ENCODE peak calls at places on chromosomes 6 and 20, in seven cellular contexts. C, Z, N, K, M, X and J are unnamed samples.

GRCh38 chr6:3885262-3886036 is 36.3 kb downstream of the FAM50B start:
- DNase-seq in C (no peak), Z (no peak), N (peak; percentile 21), K (no peak), M (no peak), X (peak; percentile 22), J (no peak)

GRCh38 chr6:142187209-142187608 is 40.1 kb downstream of the VTA1 start:
- DNase-seq in C (no peak), Z (peak; percentile 67), N (peak; percentile 75), K (peak; percentile 36), M (no peak), X (no peak), J (no peak)

GRCh38 chr20:6626805-6627204 is 140.7 kb upstream of the BMP2 start:
- DNase-seq in C (no peak), Z (no peak), N (peak; percentile 33), K (no peak), M (no peak), X (no peak), J (no peak)

GRCh38 chr6:43115365-43115764 is 39.3 kb downstream of the PTK7 start:
- DNase-seq in C (no peak), Z (no peak), N (no peak), K (no peak), M (no peak), X (no peak), J (no peak)

GRCh38 chr6:143058987-143059386 is 1.7 kb upstream of the AIG1 start:
- DNase-seq in C (no peak), Z (no peak), N (peak; percentile 42), K (no peak), M (no peak), X (no peak), J (no peak)

GRCh38 chr6:52389626-52390360 is 27.8 kb downstream of the PAQR8 start:
- DNase-seq in C (peak; percentile 58), Z (peak; percentile 57), N (peak; percentile 44), K (peak; percentile 40), M (no peak), X (no peak), J (peak; percentile 84)

GRCh38 chr6:92777146-92777740 is 642.1 kb downstream of the EPHA7 start:
- DNase-seq in C (no peak), Z (no peak), N (peak; percentile 59), K (peak; percentile 40), M (no peak), X (no peak), J (peak; percentile 20)

GRCh38 chr6:109526905-109527628 is 44.0 kb upstream of the ZBTB24 start:
- DNase-seq in C (peak; percentile 15), Z (no peak), N (peak; percentile 84), K (peak; percentile 36), M (peak; percentile 61), X (no peak), J (peak; percentile 80)

GRCh38 chr6:11423072-11423471 is 114.5 kb upstream of the TMEM170B start:
- DNase-seq in C (no peak), Z (no peak), N (no peak), K (no peak), M (no peak), X (no peak), J (no peak)

GRCh38 chr6:81253821-81254220 is 498.7 kb downstream of the TENT5A start:
- DNase-seq in C (no peak), Z (no peak), N (no peak), K (no peak), M (no peak), X (no peak), J (no peak)

GRCh38 chr6:28727559-28728211 is 196.1 kb downstream of the TRIM27 start:
- DNase-seq in C (no peak), Z (no peak), N (no peak), K (no peak), M (no peak), X (no peak), J (no peak)

GRCh38 chr6:109321752-109322151 is 60.5 kb downstream of the CD164 start:
- DNase-seq in C (no peak), Z (no peak), N (no peak), K (no peak), M (no peak), X (no peak), J (no peak)

GRCh38 chr6:14524319-14524718 is 406.7 kb downstream of the CD83 start:
- DNase-seq in C (no peak), Z (no peak), N (no peak), K (no peak), M (no peak), X (no peak), J (no peak)

GRCh38 chr20:32325706-32326506 is 32.2 kb upstream of the ASXL1 start:
- DNase-seq in C (no peak), Z (no peak), N (peak; percentile 79), K (peak; percentile 65), M (no peak), X (no peak), J (no peak)

GRCh38 chr20:62104791-62105345 is 17.4 kb upstream of the LSM14B start:
- DNase-seq in C (no peak), Z (no peak), N (no peak), K (no peak), M (no peak), X (no peak), J (no peak)

GRCh38 chr6:21732731-21733130 is 139.2 kb downstream of the SOX4 start:
- DNase-seq in C (no peak), Z (no peak), N (no peak), K (no peak), M (no peak), X (no peak), J (no peak)

GRCh38 chr6:33213166-33213988 is 5.1 kb downstream of the RING1 start:
- DNase-seq in C (no peak), Z (peak; percentile 51), N (no peak), K (no peak), M (peak; percentile 75), X (peak; percentile 90), J (no peak)

GRCh38 chr6:14596410-14596809 is 478.8 kb downstream of the CD83 start:
- DNase-seq in C (no peak), Z (no peak), N (no peak), K (no peak), M (peak; percentile 39), X (no peak), J (peak; percentile 48)

GRCh38 chr20:41052742-41053419 is 24.3 kb downstream of the TOP1 start:
- DNase-seq in C (no peak), Z (no peak), N (no peak), K (no peak), M (no peak), X (no peak), J (no peak)

GRCh38 chr6:159451051-159451450 is 242.0 kb downstream of the SOD2 start:
- DNase-seq in C (no peak), Z (no peak), N (no peak), K (no peak), M (no peak), X (no peak), J (no peak)

GRCh38 chr6:71012871-71013456 is 56.1 kb upstream of the B3GAT2 start:
- DNase-seq in C (no peak), Z (no peak), N (peak; percentile 45), K (peak; percentile 50), M (no peak), X (no peak), J (peak; percentile 43)

GRCh38 chr20:57526067-57526884 is 1.3 kb upstream of the CTCFL start:
- DNase-seq in C (no peak), Z (no peak), N (no peak), K (no peak), M (no peak), X (no peak), J (peak; percentile 50)

GRCh38 chr6:43804550-43805223 is 34.7 kb downstream of the VEGFA start:
- DNase-seq in C (no peak), Z (no peak), N (no peak), K (no peak), M (no peak), X (no peak), J (no peak)

GRCh38 chr20:38114353-38114791 is 50.7 kb downstream of the TGM2 start:
- DNase-seq in C (no peak), Z (no peak), N (no peak), K (no peak), M (no peak), X (no peak), J (no peak)

GRCh38 chr6:2157441-2158127 is 87.8 kb downstream of the GMDS start:
- DNase-seq in C (no peak), Z (no peak), N (no peak), K (no peak), M (no peak), X (no peak), J (peak; percentile 81)

GRCh38 chr6:56724455-56724854 is 81.8 kb upstream of the DST start:
- DNase-seq in C (no peak), Z (no peak), N (no peak), K (no peak), M (no peak), X (no peak), J (no peak)

GRCh38 chr6:15960740-15961629 is 167.9 kb upstream of the MYLIP start:
- DNase-seq in C (no peak), Z (peak; percentile 21), N (no peak), K (no peak), M (no peak), X (no peak), J (no peak)

GRCh38 chr20:25437153-25437581 is 29.7 kb downstream of the GINS1 start:
- DNase-seq in C (no peak), Z (no peak), N (no peak), K (no peak), M (peak; percentile 46), X (no peak), J (no peak)

GRCh38 chr20:33944914-33945313 is 48.8 kb upstream of the RALY start:
- DNase-seq in C (no peak), Z (no peak), N (no peak), K (no peak), M (no peak), X (no peak), J (no peak)

GRCh38 chr6:25942561-25943147 is 12.2 kb upstream of the SLC17A2 start:
- DNase-seq in C (no peak), Z (no peak), N (peak; percentile 33), K (peak; percentile 1), M (no peak), X (no peak), J (peak; percentile 49)

GRCh38 chr20:51249215-51249614 is 226.3 kb upstream of the KCNG1 start:
- DNase-seq in C (no peak), Z (no peak), N (no peak), K (no peak), M (no peak), X (no peak), J (no peak)

GRCh38 chr20:2750343-2751251 is 49.8 kb downstream of the CPXM1 start:
- DNase-seq in C (no peak), Z (peak; percentile 45), N (no peak), K (no peak), M (peak; percentile 58), X (no peak), J (no peak)

GRCh38 chr20:50304883-50305635 is 114.4 kb downstream of the CEBPB start:
- DNase-seq in C (no peak), Z (peak; percentile 93), N (no peak), K (no peak), M (no peak), X (no peak), J (no peak)

GRCh38 chr20:6739406-6739805 is 28.1 kb upstream of the BMP2 start:
- DNase-seq in C (no peak), Z (no peak), N (no peak), K (no peak), M (no peak), X (no peak), J (no peak)

GRCh38 chr6:4819706-4820283 is 43.6 kb downstream of the CDYL start:
- DNase-seq in C (no peak), Z (no peak), N (no peak), K (no peak), M (no peak), X (no peak), J (no peak)

GRCh38 chr6:160141001-160141726 is 19.5 kb downstream of the SLC22A1 start:
- DNase-seq in C (no peak), Z (no peak), N (no peak), K (no peak), M (no peak), X (no peak), J (no peak)

GRCh38 chr20:37972256-37973058 is 60.8 kb downstream of the TTI1 start:
- DNase-seq in C (no peak), Z (no peak), N (no peak), K (no peak), M (no peak), X (no peak), J (no peak)

GRCh38 chr6:109456710-109457595 is 1.4 kb upstream of the MICAL1 start:
- DNase-seq in C (no peak), Z (peak; percentile 63), N (no peak), K (no peak), M (no peak), X (no peak), J (no peak)